ENCODE peak calls at places on chromosomes 16 and 17, in seven cellular contexts. Y, X, H, Z, W, Q and B are unnamed samples. For H3K4me1, the result is how much of the 10 kb centered on the place peaks cover.

GRCh38 chr17:36600936-36601302 is 464 bp upstream of the MRM1 start:
- DNase-seq in Y (no peak), X (no peak), H (no peak), Z (no peak), W (no peak), Q (no peak), B (no peak)

GRCh38 chr16:71216714-71217113 is 13.8 kb downstream of the HYDIN start:
- DNase-seq in Y (no peak), X (no peak), H (no peak), Z (no peak), W (no peak), Q (no peak), B (no peak)

GRCh38 chr17:21218101-21218500 is 4.1 kb upstream of the TMEM11 start:
- DNase-seq in Y (peak), X (no peak), H (no peak), Z (no peak), W (no peak), Q (no peak), B (no peak)

GRCh38 chr17:64103751-64104364 is 26.1 kb downstream of the ERN1 start:
- DNase-seq in Y (no peak), X (no peak), H (peak), Z (no peak), W (no peak), Q (no peak), B (no peak)

GRCh38 chr17:7886227-7887037 is 2.2 kb upstream of the CHD3 start:
- DNase-seq in Y (peak), X (peak), H (peak), Z (no peak), W (peak), Q (peak), B (peak)

GRCh38 chr17:44197980-44198720 is 1.5 kb downstream of the ATXN7L3 start:
- DNase-seq in Y (peak), X (peak), H (peak), Z (no peak), W (peak), Q (peak), B (no peak)

GRCh38 chr17:80892900-80893603 is 98.6 kb upstream of the CHMP6 start:
- DNase-seq in Y (peak), X (no peak), H (peak), Z (peak), W (no peak), Q (no peak), B (no peak)

GRCh38 chr16:7319514-7319913 is 13.1 kb upstream of the RBFOX1 start:
- DNase-seq in Y (no peak), X (no peak), H (no peak), Z (no peak), W (no peak), Q (no peak), B (no peak)

GRCh38 chr17:76872221-76872873 is 4.1 kb downstream of the MGAT5B start:
- DNase-seq in Y (peak), X (no peak), H (peak), Z (no peak), W (no peak), Q (no peak), B (no peak)

GRCh38 chr17:75430159-75430748 is 24.8 kb upstream of the GRB2 start:
- DNase-seq in Y (peak), X (no peak), H (peak), Z (no peak), W (no peak), Q (no peak), B (no peak)

GRCh38 chr17:42980766-42981397 is 517 bp downstream of the RUNDC1 start:
- DNase-seq in Y (peak), X (peak), H (peak), Z (no peak), W (peak), Q (peak), B (peak)

GRCh38 chr17:17151541-17151940 is 54.6 kb downstream of the PLD6 start:
- DNase-seq in Y (peak), X (no peak), H (peak), Z (no peak), W (no peak), Q (no peak), B (no peak)

GRCh38 chr17:17153071-17153470 is 53.1 kb downstream of the PLD6 start:
- DNase-seq in Y (no peak), X (no peak), H (no peak), Z (no peak), W (no peak), Q (no peak), B (no peak)

GRCh38 chr17:17151962-17152361 is 54.2 kb downstream of the PLD6 start:
- DNase-seq in Y (peak), X (no peak), H (peak), Z (peak), W (peak), Q (peak), B (peak)

GRCh38 chr17:17153709-17154108 is 52.4 kb downstream of the PLD6 start:
- DNase-seq in Y (no peak), X (no peak), H (no peak), Z (no peak), W (no peak), Q (no peak), B (no peak)

DNA sequence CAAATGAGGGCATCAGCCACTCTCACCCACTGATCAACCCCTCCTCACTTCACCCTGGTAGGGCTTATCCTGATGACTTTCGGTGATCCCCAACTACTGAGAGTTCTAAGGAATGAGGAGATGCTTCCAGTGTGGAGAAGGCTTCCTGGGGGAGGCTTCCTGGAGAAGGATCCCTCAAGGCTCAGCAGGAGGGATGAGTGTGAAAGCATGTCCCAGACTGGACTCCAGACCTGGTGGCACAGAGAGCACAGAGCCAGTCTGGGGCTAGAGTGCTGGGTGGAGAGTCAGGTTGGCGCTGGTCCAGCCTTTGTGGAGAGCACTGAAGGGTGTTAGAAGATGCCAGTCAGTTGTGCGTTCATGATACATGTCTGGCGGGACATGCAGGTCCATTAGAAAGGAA is 53.7 kb downstream of the PLD6 start:
- DNase-seq in Y (peak), X (no peak), H (peak), Z (no peak), W (no peak), Q (peak), B (no peak)
- H3K4me1 ChIP-seq in Y (half or more), X (under half), H (under half), Z (under half), W (under half), Q (under half), B (under half)

GRCh38 chr16:87855852-87856715 is 13.2 kb downstream of the SLC7A5 start:
- DNase-seq in Y (no peak), X (no peak), H (peak), Z (no peak), W (peak), Q (no peak), B (peak)
- H3K4me1 ChIP-seq in Y (under half), X (under half), H (under half), Z (under half), W (under half), Q (under half), B (under half)

GRCh38 chr17:34930283-34930682 is 31.0 kb downstream of the CCT6B start:
- DNase-seq in Y (no peak), X (no peak), H (no peak), Z (no peak), W (no peak), Q (no peak), B (no peak)
- H3K4me1 ChIP-seq in Y (under half), X (under half), H (under half), Z (under half), W (under half), Q (under half), B (under half)

DNA sequence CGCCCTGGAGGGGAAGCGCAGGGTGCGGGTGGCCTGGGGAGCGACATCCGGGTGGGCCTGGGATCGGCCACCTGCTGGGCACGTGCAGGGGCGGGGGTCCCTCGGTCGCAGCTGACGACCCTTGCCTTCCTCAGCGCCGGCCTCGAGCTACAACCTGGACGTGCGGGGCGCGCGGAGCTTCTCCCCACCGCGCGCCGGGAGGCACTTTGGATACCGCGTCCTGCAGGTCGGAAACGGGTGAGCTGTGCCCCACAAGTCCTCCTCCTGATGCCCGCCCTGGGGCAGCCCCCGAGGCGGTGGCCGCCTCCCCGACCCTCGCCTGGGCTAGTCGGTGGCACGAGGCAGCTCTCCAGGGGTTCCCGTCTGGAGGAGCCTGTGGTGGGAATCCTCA is 1.5 kb downstream of the ITGAL start:
- DNase-seq in Y (no peak), X (no peak), H (no peak), Z (no peak), W (peak), Q (no peak), B (no peak)
- H3K4me1 ChIP-seq in Y (under half), X (half or more), H (under half), Z (under half), W (under half), Q (under half), B (under half)

GRCh38 chr16:58417035-58417434 is 24.8 kb downstream of the GINS3 start:
- DNase-seq in Y (no peak), X (no peak), H (no peak), Z (no peak), W (no peak), Q (no peak), B (no peak)
- H3K4me1 ChIP-seq in Y (under half), X (under half), H (under half), Z (under half), W (under half), Q (under half), B (under half)

GRCh38 chr16:66905633-66906539 is 12.8 kb downstream of the CDH16 start:
- DNase-seq in Y (no peak), X (peak), H (no peak), Z (no peak), W (no peak), Q (no peak), B (peak)

GRCh38 chr16:66904846-66905632 is 13.6 kb downstream of the CDH16 start:
- DNase-seq in Y (peak), X (no peak), H (no peak), Z (no peak), W (no peak), Q (no peak), B (no peak)

GRCh38 chr16:66904428-66904845 is 14.2 kb downstream of the CDH16 start:
- DNase-seq in Y (no peak), X (no peak), H (no peak), Z (no peak), W (no peak), Q (no peak), B (no peak)

GRCh38 chr16:66902648-66903543 is 15.8 kb downstream of the CDH16 start:
- DNase-seq in Y (no peak), X (no peak), H (no peak), Z (no peak), W (no peak), Q (no peak), B (no peak)

GRCh38 chr16:66903544-66904427 is 14.9 kb downstream of the CDH16 start:
- DNase-seq in Y (no peak), X (no peak), H (no peak), Z (no peak), W (no peak), Q (no peak), B (no peak)
- H3K4me1 ChIP-seq in Y (under half), X (under half), H (under half), Z (half or more), W (under half), Q (under half), B (under half)

DNA sequence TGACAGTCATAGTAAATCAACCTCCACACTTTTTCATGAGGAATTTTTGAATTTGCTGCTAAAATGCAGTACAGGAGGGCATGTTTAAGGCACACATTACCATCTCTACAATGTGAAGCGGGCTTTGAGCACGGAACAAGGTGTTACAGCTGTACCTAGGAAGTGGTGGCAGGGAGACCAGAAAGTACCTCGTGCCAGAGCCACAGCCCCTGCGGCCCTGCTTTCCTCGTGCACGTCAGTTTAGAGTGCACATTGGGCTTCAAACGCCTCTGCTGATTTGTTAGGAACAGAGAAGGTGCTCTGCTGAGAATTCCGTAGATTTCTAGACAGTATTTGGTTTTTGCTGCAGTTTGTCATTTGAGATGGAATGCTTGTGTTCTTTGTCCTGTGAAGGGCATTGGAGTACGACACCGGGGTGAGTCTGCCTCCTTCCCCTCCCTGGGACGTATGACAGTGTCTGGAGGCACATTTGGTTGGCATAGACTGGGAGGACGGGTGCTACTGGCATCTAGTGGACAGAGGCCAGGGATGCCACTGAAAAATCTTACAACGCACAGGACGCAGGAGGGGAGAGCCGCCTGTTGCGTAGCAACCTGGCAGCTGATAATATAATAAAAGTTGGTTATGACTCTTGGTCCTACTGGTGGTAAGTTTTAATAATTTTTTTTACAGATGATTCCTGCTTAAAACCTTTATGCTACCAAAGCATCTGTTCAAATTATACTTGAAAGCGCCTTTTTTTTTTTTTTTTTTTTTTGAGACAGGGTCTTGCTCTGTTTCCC is 9.1 kb downstream of the FOXK2 start:
- DNase-seq in Y (no peak), X (peak), H (peak), Z (peak), W (no peak), Q (peak), B (peak)
- H3K4me1 ChIP-seq in Y (under half), X (under half), H (under half), Z (half or more), W (under half), Q (under half), B (half or more)

DNA sequence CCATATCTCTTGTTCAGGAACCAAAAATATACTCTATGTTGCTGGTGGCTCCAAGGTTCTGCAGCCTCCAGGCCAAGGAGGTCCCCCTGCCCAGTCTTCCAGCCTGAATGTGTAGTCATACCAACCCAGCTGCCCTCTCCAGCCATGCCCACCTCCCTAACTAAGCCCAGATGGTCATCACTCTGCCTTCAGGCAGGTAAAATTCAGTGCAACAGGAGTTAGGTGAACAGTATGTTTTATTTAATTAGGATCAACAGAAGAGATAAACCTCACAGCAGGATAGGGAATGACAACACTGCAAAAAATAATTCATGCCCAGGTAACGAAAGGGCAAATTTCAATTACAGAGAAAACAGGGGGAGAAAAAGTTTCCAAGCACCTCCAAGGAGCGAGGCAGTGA is 9.1 kb downstream of the ZNF423 start:
- DNase-seq in Y (no peak), X (no peak), H (no peak), Z (no peak), W (no peak), Q (no peak), B (no peak)
- H3K4me1 ChIP-seq in Y (under half), X (under half), H (under half), Z (under half), W (under half), Q (under half), B (under half)

DNA sequence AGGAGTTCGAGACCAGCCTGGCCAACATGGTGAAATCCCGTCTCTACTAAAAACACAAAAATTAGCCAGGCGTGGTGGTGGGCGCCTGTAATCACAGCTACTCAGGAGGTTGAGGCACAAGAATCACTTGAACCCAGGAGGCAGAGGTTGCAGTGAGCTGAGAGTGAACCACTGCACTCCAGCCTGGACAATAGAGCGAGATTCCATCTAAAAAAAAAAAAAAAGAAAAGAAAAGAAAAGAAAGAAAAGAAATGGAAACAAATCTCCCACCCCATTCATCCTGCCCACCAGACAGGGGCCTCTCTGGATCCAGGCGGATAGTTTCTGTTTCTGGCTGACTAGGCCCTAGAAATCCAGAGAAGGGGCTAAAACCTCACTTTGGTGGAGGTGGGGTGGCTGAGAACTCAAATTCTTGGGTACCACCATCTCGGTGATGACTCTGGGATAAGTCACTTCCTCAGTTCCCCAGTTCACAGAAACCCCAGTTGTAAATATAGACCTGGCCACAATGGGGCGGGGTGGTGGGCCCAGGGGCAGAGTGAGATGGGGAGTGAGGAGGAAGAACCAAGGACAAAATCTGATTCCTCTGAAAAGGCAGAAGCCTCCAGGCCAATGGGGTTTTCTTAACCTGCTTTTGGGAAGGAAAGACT is 22.2 kb downstream of the SOCS1 start:
- DNase-seq in Y (no peak), X (peak), H (no peak), Z (no peak), W (no peak), Q (no peak), B (no peak)
- H3K4me1 ChIP-seq in Y (under half), X (half or more), H (under half), Z (under half), W (under half), Q (under half), B (under half)

GRCh38 chr17:57531648-57532486 is 213.2 kb downstream of the CCDC182 start:
- DNase-seq in Y (no peak), X (no peak), H (no peak), Z (no peak), W (no peak), Q (no peak), B (no peak)
- H3K4me1 ChIP-seq in Y (under half), X (under half), H (under half), Z (under half), W (under half), Q (under half), B (under half)